ENCODE peak calls at places on chromosome 19, in five cellular contexts. R is SK-N-SH, A is HepG2, G is GM12878, E is K562. F is an unnamed sample.

GRCh38 chr19:35155441-35155840 is 906 bp downstream of the FXYD5 start:
- DNase-seq in A (no peak), E (peak; percentile 48), R (no peak), G (no peak), F (no peak)

GRCh38 chr19:6414793-6415591 is 9.6 kb downstream of the KHSRP start:
- DNase-seq in A (no peak), E (no peak), G (no peak), R (peak; percentile 36), F (no peak)

GRCh38 chr19:33796164-33797100 is at the start of gene KCTD15:
- DNase-seq in G (no peak), E (peak; percentile 75), A (no peak), R (peak; percentile 86), F (peak; percentile 35)

GRCh38 chr19:15869109-15869555 is 28.7 kb downstream of the CYP4F2 start:
- DNase-seq in A (peak; percentile 60), R (peak; percentile 66), G (no peak), E (peak; percentile 80), F (peak; percentile 65)

GRCh38 chr19:47231215-47232054 is 436 bp upstream of the BBC3 start:
- DNase-seq in E (peak; percentile 90), A (peak; percentile 88), R (peak; percentile 94), G (peak; percentile 54), F (peak; percentile 82)

GRCh38 chr19:36679455-36679854 is 8.0 kb upstream of the ZNF567 start:
- DNase-seq in A (no peak), E (no peak), R (no peak), G (no peak), F (no peak)

GRCh38 chr19:48746738-48747575 is at the start of gene IZUMO1:
- DNase-seq in G (no peak), A (no peak), R (peak; percentile 89), E (peak; percentile 77), F (peak; percentile 84)

GRCh38 chr19:46785980-46786235 is 2.5 kb downstream of the SLC1A5 start:
- DNase-seq in R (no peak), G (no peak), E (no peak), A (no peak), F (no peak)

GRCh38 chr19:45179063-45179847 is 671 bp downstream of the BLOC1S3 start:
- DNase-seq in R (peak; percentile 66), A (no peak), G (no peak), E (peak; percentile 72), F (peak; percentile 21)

GRCh38 chr19:39544201-39544903 is 4.4 kb upstream of the EID2 start:
- DNase-seq in G (no peak), R (no peak), A (no peak), E (no peak), F (no peak)

GRCh38 chr19:47004012-47004465 is 15.6 kb upstream of the NPAS1 start:
- DNase-seq in G (no peak), R (peak; percentile 75), E (peak; percentile 61), A (no peak), F (no peak)

GRCh38 chr19:52070496-52070895 is 21.9 kb upstream of the ZNF432 start:
- DNase-seq in G (no peak), E (no peak), R (no peak), A (no peak), F (no peak)
- TF ChIP-seq FOXM1 in G (no peak), E (no peak), R (no peak), A (no peak), F (no peak)

DNA sequence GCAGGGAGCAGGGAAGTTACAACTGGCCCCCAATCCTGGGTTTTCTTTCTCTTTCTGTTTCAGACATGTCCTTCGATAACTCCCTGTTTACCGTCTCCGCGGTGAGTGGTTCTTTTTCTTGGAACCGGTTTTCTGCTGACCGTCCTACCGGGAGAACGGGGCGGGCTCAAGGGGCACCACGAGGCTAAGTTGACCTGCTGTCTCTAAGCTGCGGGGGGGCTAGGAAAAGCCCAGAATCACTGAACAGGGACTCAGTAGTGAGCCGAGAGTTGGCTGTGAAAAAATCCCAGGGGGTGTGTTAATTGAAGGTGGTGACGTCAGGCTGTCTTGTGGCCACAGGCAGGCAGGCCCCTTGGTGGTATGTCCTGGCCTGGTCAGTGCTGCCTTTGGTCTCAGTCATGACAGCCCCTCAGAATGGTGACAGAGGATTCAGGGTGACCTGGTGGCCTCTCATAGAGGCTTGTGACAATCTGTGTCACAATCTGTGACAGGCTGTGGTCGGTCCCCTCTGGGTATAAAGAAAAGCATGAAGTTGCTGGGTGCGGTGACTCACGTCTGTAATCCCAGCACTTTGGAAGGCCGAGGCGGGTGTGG is 8.1 kb upstream of the CARM1 start:
- DNase-seq in G (no peak), A (peak; percentile 56), R (no peak), E (peak; percentile 38), F (no peak)
- TF ChIP-seq FOXM1 in G (no peak), A (no peak), R (no peak), E (no peak), F (no peak)

DNA sequence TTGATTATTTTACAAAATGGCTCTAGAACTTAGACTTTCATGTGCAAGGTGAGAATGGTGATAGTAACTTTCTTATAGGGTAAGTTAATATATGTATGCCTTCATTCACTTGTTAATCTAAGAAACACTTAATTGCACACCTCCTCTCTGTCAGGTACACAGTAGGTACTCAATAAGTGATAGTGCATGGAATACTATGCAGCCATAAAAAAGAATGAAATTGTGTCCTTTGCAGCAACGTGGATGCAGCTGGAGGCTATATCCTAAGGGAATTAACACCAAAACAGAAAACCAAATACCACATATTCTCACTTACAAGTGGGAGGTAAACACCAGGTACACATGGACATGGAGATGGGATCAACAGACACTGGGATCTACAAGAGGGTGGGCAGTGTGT is 17.6 kb upstream of the VSTM2B start:
- DNase-seq in E (no peak), G (no peak), R (no peak), A (no peak), F (no peak)
- TF ChIP-seq FOXM1 in E (no peak), G (no peak), R (no peak), A (no peak), F (no peak)

DNA sequence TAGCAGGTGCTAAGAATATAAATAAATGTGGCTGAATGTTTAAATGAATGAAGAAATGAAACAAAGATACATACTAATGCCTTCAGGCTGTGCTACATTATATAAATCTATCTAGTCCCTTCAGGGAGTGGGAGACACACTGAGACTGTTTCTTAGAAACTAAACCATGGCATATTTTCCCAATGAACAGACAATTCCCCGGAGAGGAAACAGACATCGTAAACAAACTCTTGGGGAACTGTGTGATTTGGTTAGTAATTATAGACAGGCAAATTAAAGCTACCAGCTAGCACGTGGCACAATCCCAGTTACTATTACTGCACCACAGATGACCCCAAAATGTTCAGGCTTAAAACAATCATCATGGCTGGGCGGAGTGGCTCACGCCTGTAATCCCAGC is 9.7 kb upstream of the FEM1A start:
- DNase-seq in E (no peak), A (no peak), R (no peak), G (no peak), F (no peak)
- TF ChIP-seq FOXM1 in E (no peak), A (no peak), R (no peak), G (no peak), F (no peak)

GRCh38 chr19:3537101-3537437 is 1.9 kb upstream of the TEKTIP1 start:
- DNase-seq in G (no peak), E (no peak), A (no peak), R (no peak), F (no peak)

GRCh38 chr19:3538258-3538929 is 580 bp upstream of the TEKTIP1 start:
- DNase-seq in R (no peak), A (no peak), G (no peak), E (no peak), F (no peak)

GRCh38 chr19:3536429-3537100 is 2.4 kb upstream of the TEKTIP1 start:
- DNase-seq in E (no peak), A (no peak), R (peak; percentile 70), G (no peak), F (no peak)

GRCh38 chr19:3538965-3539742 is at the start of gene TEKTIP1:
- DNase-seq in R (no peak), A (no peak), E (peak; percentile 56), G (no peak), F (no peak)

GRCh38 chr19:3537438-3538240 is 1.3 kb upstream of the TEKTIP1 start:
- DNase-seq in E (peak; percentile 54), R (no peak), G (no peak), A (no peak), F (no peak)
- TF ChIP-seq FOXM1 in E (no peak), R (no peak), G (no peak), A (no peak), F (no peak)

GRCh38 chr19:41311072-41311471 is 1.1 kb downstream of the CCDC97 start:
- DNase-seq in R (no peak), G (no peak), E (no peak), A (no peak), F (no peak)
- TF ChIP-seq FOXM1 in R (no peak), G (no peak), E (no peak), A (no peak), F (no peak)

DNA sequence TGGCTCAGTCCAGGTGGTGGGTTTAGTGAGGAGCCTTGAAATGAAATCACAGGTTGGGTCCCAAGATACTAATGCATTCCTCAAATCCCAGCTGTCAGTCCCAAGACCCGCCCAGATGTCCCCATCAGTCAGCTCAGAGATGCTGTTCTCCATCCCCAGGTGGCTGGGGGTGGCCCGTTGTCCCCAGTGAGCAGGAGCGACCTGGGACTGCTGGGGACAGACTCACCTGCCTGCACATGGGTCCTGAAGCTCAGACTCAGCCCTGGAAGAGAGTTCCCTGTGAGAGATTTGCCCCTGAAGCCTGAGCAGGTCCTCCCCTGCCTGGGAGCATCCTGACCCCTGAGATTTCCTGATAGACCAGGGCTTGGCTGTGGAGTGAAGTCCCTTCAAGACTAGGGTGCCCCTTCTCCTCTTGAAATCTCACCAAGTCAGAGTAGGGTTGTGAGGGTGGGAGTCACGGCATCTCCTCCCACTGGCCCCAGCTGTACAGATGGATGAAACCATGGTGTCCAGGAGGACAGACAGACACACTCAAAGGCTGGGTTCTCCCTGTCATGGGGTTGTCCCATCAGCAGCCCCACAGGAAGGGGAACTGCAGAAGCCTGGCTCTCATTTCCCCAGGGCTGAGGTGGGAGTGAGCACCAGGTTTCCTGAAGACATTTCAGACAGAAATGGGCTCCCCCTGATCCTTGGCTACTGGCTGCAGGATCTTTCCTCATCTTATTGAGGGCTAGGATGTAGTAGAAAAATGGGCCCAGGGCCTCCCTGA is 14.4 kb downstream of the LILRA5 start:
- DNase-seq in E (no peak), A (no peak), R (no peak), G (no peak), F (no peak)
- TF ChIP-seq FOXM1 in E (no peak), A (no peak), R (no peak), G (no peak), F (no peak)

GRCh38 chr19:17841810-17842662 is 5.7 kb downstream of the JAK3 start:
- DNase-seq in R (peak; percentile 99), G (no peak), A (no peak), E (peak; percentile 99), F (peak; percentile 97)

GRCh38 chr19:17842663-17843313 is 5.0 kb downstream of the JAK3 start:
- DNase-seq in G (no peak), E (no peak), A (no peak), R (no peak), F (no peak)

GRCh38 chr19:17841371-17841809 is 6.4 kb downstream of the JAK3 start:
- DNase-seq in A (no peak), E (no peak), G (no peak), R (no peak), F (no peak)

GRCh38 chr19:17843908-17844490 is 3.8 kb downstream of the JAK3 start:
- DNase-seq in G (no peak), E (no peak), R (no peak), A (no peak), F (no peak)

GRCh38 chr19:17843428-17843827 is 4.4 kb downstream of the JAK3 start:
- DNase-seq in A (no peak), G (no peak), E (no peak), R (no peak), F (no peak)
- TF ChIP-seq FOXM1 in A (no peak), G (no peak), E (no peak), R (no peak), F (no peak)

F was measured in HEK293T.